ENCODE peak calls at places on chromosome 16, in seven cellular contexts. One of them, this sample, is unnamed.

GRCh38 chr16:79792952-79793351 is 192.4 kb upstream of the MAF start:
- DNase-seq in GM23248: no peak
- DNase-seq in T-helper 2 cell: no peak
- DNase-seq in lower leg skin: no peak
- DNase-seq in 8988T: no peak
- DNase-seq in GM23338: no peak
- DNase-seq in body of pancreas: peak
- DNase-seq in this sample: no peak

GRCh38 chr16:28882476-28883180 is 4.3 kb downstream of the ATP2A1 start:
- DNase-seq in GM23248: no peak
- DNase-seq in T-helper 2 cell: no peak
- DNase-seq in lower leg skin: no peak
- DNase-seq in 8988T: no peak
- DNase-seq in GM23338: peak
- DNase-seq in body of pancreas: no peak
- DNase-seq in this sample: peak

GRCh38 chr16:2471653-2472487 is 773 bp downstream of the NTN3 start:
- DNase-seq in GM23248: no peak
- DNase-seq in T-helper 2 cell: no peak
- DNase-seq in lower leg skin: no peak
- DNase-seq in 8988T: no peak
- DNase-seq in GM23338: peak
- DNase-seq in body of pancreas: no peak
- DNase-seq in this sample: no peak

GRCh38 chr16:87850009-87851006 is 19.0 kb downstream of the SLC7A5 start:
- DNase-seq in GM23248: peak
- DNase-seq in T-helper 2 cell: peak
- DNase-seq in lower leg skin: no peak
- DNase-seq in 8988T: peak
- DNase-seq in GM23338: peak
- DNase-seq in body of pancreas: peak
- DNase-seq in this sample: peak

GRCh38 chr16:66961065-66961744 is at the start of gene CES3:
- DNase-seq in GM23248: peak
- DNase-seq in T-helper 2 cell: peak
- DNase-seq in lower leg skin: no peak
- DNase-seq in 8988T: peak
- DNase-seq in GM23338: peak
- DNase-seq in body of pancreas: peak
- DNase-seq in this sample: peak

GRCh38 chr16:69166221-69166833 is 20.6 kb upstream of the SNTB2 start:
- DNase-seq in GM23248: peak
- DNase-seq in T-helper 2 cell: peak
- DNase-seq in lower leg skin: peak
- DNase-seq in 8988T: no peak
- DNase-seq in GM23338: no peak
- DNase-seq in body of pancreas: no peak
- DNase-seq in this sample: no peak

GRCh38 chr16:15509593-15510520 is 75.5 kb downstream of the BMERB1 start:
- DNase-seq in GM23248: peak
- DNase-seq in T-helper 2 cell: peak
- DNase-seq in lower leg skin: no peak
- DNase-seq in 8988T: no peak
- DNase-seq in GM23338: peak
- DNase-seq in body of pancreas: no peak
- DNase-seq in this sample: peak

GRCh38 chr16:84314373-84314772 is 19.7 kb downstream of the WFDC1 start:
- DNase-seq in GM23248: peak
- DNase-seq in T-helper 2 cell: no peak
- DNase-seq in lower leg skin: no peak
- DNase-seq in 8988T: no peak
- DNase-seq in GM23338: no peak
- DNase-seq in body of pancreas: no peak
- DNase-seq in this sample: no peak

GRCh38 chr16:69089091-69089912 is 16.2 kb upstream of the HAS3 start:
- DNase-seq in GM23248: no peak
- DNase-seq in T-helper 2 cell: peak
- DNase-seq in lower leg skin: no peak
- DNase-seq in 8988T: no peak
- DNase-seq in GM23338: peak
- DNase-seq in body of pancreas: peak
- DNase-seq in this sample: peak

GRCh38 chr16:57548424-57548823 is 6.0 kb downstream of the ADGRG5 start:
- DNase-seq in GM23248: no peak
- DNase-seq in T-helper 2 cell: peak
- DNase-seq in lower leg skin: no peak
- DNase-seq in 8988T: no peak
- DNase-seq in GM23338: no peak
- DNase-seq in body of pancreas: no peak
- DNase-seq in this sample: no peak

GRCh38 chr16:86739178-86739577 is 160.8 kb downstream of the FOXL1 start:
- DNase-seq in GM23248: no peak
- DNase-seq in T-helper 2 cell: no peak
- DNase-seq in lower leg skin: no peak
- DNase-seq in 8988T: no peak
- DNase-seq in GM23338: no peak
- DNase-seq in body of pancreas: no peak
- DNase-seq in this sample: no peak

GRCh38 chr16:79185681-79186080 is 414.9 kb downstream of the MAF start:
- DNase-seq in GM23248: no peak
- DNase-seq in T-helper 2 cell: no peak
- DNase-seq in lower leg skin: no peak
- DNase-seq in 8988T: no peak
- DNase-seq in GM23338: no peak
- DNase-seq in body of pancreas: no peak
- DNase-seq in this sample: no peak

GRCh38 chr16:1026784-1027415 is 45.3 kb downstream of the SOX8 start:
- DNase-seq in GM23248: no peak
- DNase-seq in T-helper 2 cell: no peak
- DNase-seq in lower leg skin: no peak
- DNase-seq in 8988T: no peak
- DNase-seq in GM23338: no peak
- DNase-seq in body of pancreas: no peak
- DNase-seq in this sample: no peak

GRCh38 chr16:75012380-75013081 is 13.7 kb downstream of the ZNRF1 start:
- DNase-seq in GM23248: no peak
- DNase-seq in T-helper 2 cell: peak
- DNase-seq in lower leg skin: peak
- DNase-seq in 8988T: no peak
- DNase-seq in GM23338: no peak
- DNase-seq in body of pancreas: no peak
- DNase-seq in this sample: no peak

GRCh38 chr16:85431431-85432124 is 181.5 kb upstream of the GSE1 start:
- DNase-seq in GM23248: no peak
- DNase-seq in T-helper 2 cell: no peak
- DNase-seq in lower leg skin: no peak
- DNase-seq in 8988T: no peak
- DNase-seq in GM23338: no peak
- DNase-seq in body of pancreas: no peak
- DNase-seq in this sample: peak

GRCh38 chr16:21302454-21302853 is 24.4 kb upstream of the CRYM start:
- DNase-seq in GM23248: peak
- DNase-seq in T-helper 2 cell: no peak
- DNase-seq in lower leg skin: no peak
- DNase-seq in 8988T: no peak
- DNase-seq in GM23338: peak
- DNase-seq in body of pancreas: no peak
- DNase-seq in this sample: peak

GRCh38 chr16:676565-677297 is 1.3 kb downstream of the RHBDL1 start:
- DNase-seq in GM23248: no peak
- DNase-seq in T-helper 2 cell: peak
- DNase-seq in lower leg skin: peak
- DNase-seq in 8988T: no peak
- DNase-seq in GM23338: peak
- DNase-seq in body of pancreas: no peak
- DNase-seq in this sample: peak

GRCh38 chr16:83606486-83607030 is 201.2 kb upstream of the HSBP1 start:
- DNase-seq in GM23248: no peak
- DNase-seq in T-helper 2 cell: no peak
- DNase-seq in lower leg skin: no peak
- DNase-seq in 8988T: no peak
- DNase-seq in GM23338: peak
- DNase-seq in body of pancreas: no peak
- DNase-seq in this sample: no peak

GRCh38 chr16:87608400-87608985 is 6.2 kb downstream of the JPH3 start:
- DNase-seq in GM23248: peak
- DNase-seq in T-helper 2 cell: peak
- DNase-seq in lower leg skin: no peak
- DNase-seq in 8988T: peak
- DNase-seq in GM23338: peak
- DNase-seq in body of pancreas: peak
- DNase-seq in this sample: peak

This sample was measured in H7.